ENCODE peak calls at places on chromosomes 6 and 20, in ten cellular contexts. P is adipocyte; B is upper lobe of right lung; J is skeletal muscle cell; S is T-helper 17 cell; O is Panc1; H is activated T-cell treated with anti-CD3 and anti-CD28 coated beads for 1 hour; U is amniotic stem cell; V is GOT3; Z is effector memory CD4-positive, alpha-beta T cell. T is an unnamed sample.

GRCh38 chr6:111484655-111484974 is 1.6 kb upstream of the REV3L start:
- DNase-seq in P (peak), B (no peak), J (no peak), S (no peak), O (no peak), H (no peak), U (no peak), V (no peak), Z (no peak), T (no peak)

GRCh38 chr6:74001091-74001490 is 305.1 kb downstream of the CD109 start:
- DNase-seq in P (no peak), B (no peak), J (no peak), S (no peak), O (no peak), H (no peak), U (no peak), V (no peak), Z (no peak), T (no peak)

GRCh38 chr20:25043499-25044260 is 14.3 kb downstream of the ACSS1 start:
- DNase-seq in P (no peak), B (peak), J (no peak), S (no peak), O (no peak), H (no peak), U (no peak), V (no peak), Z (no peak), T (no peak)

GRCh38 chr20:48733296-48733790 is 94.5 kb downstream of the PREX1 start:
- DNase-seq in P (peak), B (no peak), J (no peak), S (no peak), O (no peak), H (no peak), U (no peak), V (no peak), Z (no peak), T (no peak)

GRCh38 chr6:158220786-158221442 is 52.8 kb downstream of the GTF2H5 start:
- DNase-seq in P (peak), B (peak), J (peak), S (peak), O (no peak), H (peak), U (peak), V (no peak), Z (peak), T (peak)

GRCh38 chr6:53009056-53009455 is 14.0 kb upstream of the GSTA4 start:
- DNase-seq in P (no peak), B (no peak), J (no peak), S (no peak), O (no peak), H (no peak), U (no peak), V (no peak), Z (no peak), T (no peak)

GRCh38 chr6:43786664-43787329 is 16.8 kb downstream of the VEGFA start:
- DNase-seq in P (no peak), B (no peak), J (no peak), S (no peak), O (no peak), H (no peak), U (no peak), V (no peak), Z (no peak), T (no peak)

GRCh38 chr6:15876406-15876805 is 213.6 kb upstream of the DTNBP1 start:
- DNase-seq in P (peak), B (no peak), J (no peak), S (no peak), O (no peak), H (no peak), U (no peak), V (no peak), Z (no peak), T (no peak)

GRCh38 chr6:142946924-142947701 is 2.1 kb upstream of the HIVEP2 start:
- DNase-seq in P (peak), B (peak), J (no peak), S (peak), O (no peak), H (peak), U (peak), V (peak), Z (peak), T (peak)

GRCh38 chr6:135438907-135439535 is 58.5 kb downstream of the AHI1 start:
- DNase-seq in P (peak), B (no peak), J (no peak), S (no peak), O (peak), H (no peak), U (peak), V (no peak), Z (no peak), T (no peak)

GRCh38 chr6:84508981-84509380 is 255.4 kb downstream of the TBX18 start:
- DNase-seq in P (peak), B (no peak), J (no peak), S (no peak), O (no peak), H (no peak), U (no peak), V (no peak), Z (no peak), T (no peak)

GRCh38 chr20:8313073-8313472 is 181.0 kb downstream of the PLCB1 start:
- DNase-seq in P (no peak), B (no peak), J (no peak), S (no peak), O (no peak), H (no peak), U (no peak), V (no peak), Z (no peak), T (no peak)

GRCh38 chr6:7737867-7738266 is 12.0 kb downstream of the BMP6 start:
- DNase-seq in P (no peak), B (no peak), J (no peak), S (no peak), O (no peak), H (no peak), U (no peak), V (no peak), Z (no peak), T (no peak)

GRCh38 chr20:50788045-50788867 is 6.6 kb upstream of the BCAS4 start:
- DNase-seq in P (peak), B (no peak), J (peak), S (no peak), O (peak), H (no peak), U (no peak), V (peak), Z (no peak), T (no peak)

GRCh38 chr20:46607849-46608497 is 43.3 kb downstream of the SLC13A3 start:
- DNase-seq in P (no peak), B (no peak), J (no peak), S (no peak), O (no peak), H (no peak), U (no peak), V (no peak), Z (no peak), T (no peak)

GRCh38 chr6:160393966-160394653 is 45.9 kb downstream of the SLC22A3 start:
- DNase-seq in P (no peak), B (no peak), J (no peak), S (no peak), O (no peak), H (no peak), U (no peak), V (no peak), Z (no peak), T (no peak)

GRCh38 chr20:22430154-22430745 is 154.1 kb downstream of the FOXA2 start:
- DNase-seq in P (no peak), B (no peak), J (no peak), S (no peak), O (peak), H (no peak), U (no peak), V (no peak), Z (no peak), T (no peak)

GRCh38 chr20:57659789-57660509 is 39.7 kb upstream of the ZBP1 start:
- DNase-seq in P (no peak), B (peak), J (no peak), S (peak), O (no peak), H (no peak), U (no peak), V (no peak), Z (no peak), T (no peak)

GRCh38 chr6:14792118-14792955 is 453.5 kb upstream of the JARID2 start:
- DNase-seq in P (no peak), B (no peak), J (peak), S (no peak), O (no peak), H (no peak), U (no peak), V (no peak), Z (no peak), T (no peak)

GRCh38 chr20:32433311-32434021 is 75.3 kb downstream of the ASXL1 start:
- DNase-seq in P (no peak), B (no peak), J (no peak), S (no peak), O (no peak), H (no peak), U (no peak), V (no peak), Z (no peak), T (peak)

GRCh38 chr6:166166314-166167257 is 1.1 kb downstream of the TBXT start:
- DNase-seq in P (no peak), B (no peak), J (no peak), S (no peak), O (no peak), H (no peak), U (no peak), V (no peak), Z (no peak), T (no peak)

GRCh38 chr6:121944361-121944760 is 455.1 kb upstream of the HSF2 start:
- DNase-seq in P (no peak), B (no peak), J (no peak), S (no peak), O (no peak), H (no peak), U (no peak), V (no peak), Z (no peak), T (no peak)

GRCh38 chr6:105468850-105469249 is 66.0 kb upstream of the PREP start:
- DNase-seq in P (no peak), B (no peak), J (no peak), S (no peak), O (no peak), H (no peak), U (no peak), V (no peak), Z (no peak), T (no peak)

GRCh38 chr6:112232845-112233256 is 21.5 kb downstream of the LAMA4 start:
- DNase-seq in P (peak), B (no peak), J (peak), S (no peak), O (no peak), H (no peak), U (peak), V (no peak), Z (no peak), T (no peak)

GRCh38 chr20:19460386-19460785 is 247.9 kb downstream of the SLC24A3 start:
- DNase-seq in P (peak), B (no peak), J (peak), S (no peak), O (no peak), H (no peak), U (peak), V (no peak), Z (no peak), T (no peak)

GRCh38 chr6:37663016-37663810 is 34.5 kb downstream of the MDGA1 start:
- DNase-seq in P (peak), B (no peak), J (no peak), S (no peak), O (no peak), H (no peak), U (no peak), V (no peak), Z (no peak), T (no peak)

GRCh38 chr20:46930940-46931339 is 36.3 kb downstream of the EYA2 start:
- DNase-seq in P (no peak), B (no peak), J (no peak), S (no peak), O (no peak), H (no peak), U (no peak), V (no peak), Z (no peak), T (no peak)

GRCh38 chr20:2694519-2694918 is 1.9 kb downstream of the EBF4 start:
- DNase-seq in P (no peak), B (no peak), J (no peak), S (no peak), O (no peak), H (no peak), U (no peak), V (no peak), Z (no peak), T (no peak)

GRCh38 chr6:42704251-42704936 is 18.0 kb downstream of the PRPH2 start:
- DNase-seq in P (peak), B (no peak), J (no peak), S (no peak), O (no peak), H (no peak), U (no peak), V (no peak), Z (no peak), T (peak)

GRCh38 chr6:36349240-36349639 is 12.6 kb upstream of the BNIP5 start:
- DNase-seq in P (no peak), B (no peak), J (no peak), S (no peak), O (no peak), H (peak), U (no peak), V (no peak), Z (no peak), T (no peak)

GRCh38 chr20:19456600-19457390 is 244.4 kb downstream of the SLC24A3 start:
- DNase-seq in P (no peak), B (no peak), J (no peak), S (no peak), O (no peak), H (no peak), U (no peak), V (no peak), Z (no peak), T (no peak)